ENCODE peak calls at places on chromosome 19, in nine cellular contexts. M, C, G, U, K, X, R, T and J are unnamed samples.
A peak's percentile ranks its signal among the peaks of the same experiment; 100 is the strongest.

GRCh38 chr19:15551183-15552004 is 43.1 kb downstream of the CYP4F22 start:
- DNase-seq in G (peak; percentile 57), K (no peak), X (peak; percentile 37), M (peak; percentile 7), C (peak; percentile 56), U (no peak), T (no peak), R (peak; percentile 77), J (peak; percentile 63)

GRCh38 chr19:2495130-2495641 is 19.3 kb downstream of the GADD45B start:
- DNase-seq in G (no peak), X (peak; percentile 42), C (no peak), K (no peak), R (no peak), M (no peak), U (no peak), T (no peak), J (no peak)

GRCh38 chr19:40279120-40279551 is 6.0 kb downstream of the AKT2 start:
- DNase-seq in X (peak; percentile 62), M (no peak), T (no peak), K (no peak), R (no peak), U (no peak), G (no peak), C (no peak), J (no peak)

GRCh38 chr19:41699968-41700323 is 8.5 kb upstream of the CEACAM5 start:
- DNase-seq in T (no peak), X (no peak), K (no peak), C (no peak), M (no peak), G (no peak), R (no peak), U (no peak), J (no peak)

GRCh38 chr19:35011091-35011689 is 11.1 kb downstream of the GRAMD1A start:
- DNase-seq in T (no peak), X (no peak), C (no peak), K (peak; percentile 35), G (no peak), M (no peak), U (no peak), R (no peak), J (peak; percentile 50)

GRCh38 chr19:35618857-35619256 is 6.3 kb downstream of the HAUS5 start:
- DNase-seq in U (no peak), G (no peak), T (no peak), C (no peak), R (no peak), M (no peak), K (no peak), X (no peak), J (no peak)

GRCh38 chr19:3655402-3656072 is 28.9 kb upstream of the CACTIN start:
- DNase-seq in M (no peak), G (no peak), T (peak; percentile 86), R (no peak), K (no peak), X (peak; percentile 94), U (no peak), C (no peak), J (no peak)

GRCh38 chr19:13797870-13798269 is 2.6 kb downstream of the ZSWIM4 start:
- DNase-seq in R (no peak), X (peak; percentile 83), K (no peak), G (no peak), M (no peak), U (no peak), C (no peak), T (no peak), J (no peak)

GRCh38 chr19:47790398-47790814 is 11.9 kb downstream of the SELENOW start:
- DNase-seq in T (peak; percentile 72), U (peak; percentile 92), X (peak; percentile 61), R (peak; percentile 89), M (peak; percentile 59), C (peak; percentile 84), G (peak; percentile 72), K (peak; percentile 49), J (peak; percentile 76)

GRCh38 chr19:40315812-40316475 is 30.8 kb upstream of the AKT2 start:
- DNase-seq in U (no peak), K (no peak), C (no peak), M (no peak), T (no peak), G (no peak), X (no peak), R (no peak), J (no peak)

GRCh38 chr19:6577410-6578125 is 13.4 kb downstream of the CD70 start:
- DNase-seq in C (no peak), U (no peak), K (peak; percentile 51), T (no peak), M (no peak), X (peak; percentile 30), R (no peak), G (no peak), J (no peak)

GRCh38 chr19:13068064-13068807 is 34.4 kb downstream of the LYL1 start:
- DNase-seq in K (no peak), M (no peak), C (no peak), U (no peak), R (no peak), G (no peak), X (no peak), T (no peak), J (no peak)

GRCh38 chr19:45164577-45165335 is 4.0 kb upstream of the NKPD1 start:
- DNase-seq in X (peak; percentile 55), T (no peak), C (peak; percentile 46), M (no peak), K (peak; percentile 86), U (no peak), G (peak; percentile 21), R (peak; percentile 48), J (peak; percentile 46)

GRCh38 chr19:4115818-4116385 is 8.0 kb downstream of the MAP2K2 start:
- DNase-seq in M (no peak), G (no peak), R (no peak), X (no peak), T (no peak), K (no peak), U (no peak), C (no peak), J (no peak)

GRCh38 chr19:17841810-17842662 is 5.7 kb downstream of the JAK3 start:
- DNase-seq in C (no peak), G (peak; percentile 41), K (no peak), M (peak; percentile 85), T (peak; percentile 68), X (peak; percentile 84), U (peak; percentile 91), R (peak; percentile 62), J (no peak)

GRCh38 chr19:52789440-52789839 is 2.8 kb upstream of the ZNF600 start:
- DNase-seq in R (no peak), K (no peak), T (no peak), U (no peak), X (no peak), C (no peak), M (no peak), G (no peak), J (no peak)

GRCh38 chr19:44822177-44822576 is 13.3 kb downstream of the BCAM start:
- DNase-seq in R (no peak), T (no peak), M (no peak), C (no peak), K (no peak), X (no peak), U (no peak), G (no peak), J (no peak)

GRCh38 chr19:2540646-2541454 is 64.9 kb downstream of the GADD45B start:
- DNase-seq in C (no peak), U (peak; percentile 93), R (no peak), X (peak; percentile 91), G (no peak), K (no peak), M (no peak), T (no peak), J (no peak)

GRCh38 chr19:10471909-10472308 is 31.2 kb downstream of the KEAP1 start:
- DNase-seq in C (no peak), K (no peak), X (peak; percentile 54), U (no peak), R (no peak), T (no peak), G (no peak), M (peak; percentile 65), J (no peak)

GRCh38 chr19:49216076-49216475 is 58.5 kb downstream of the TRPM4 start:
- DNase-seq in X (peak; percentile 41), R (no peak), T (no peak), M (no peak), K (no peak), U (no peak), G (no peak), C (no peak), J (no peak)

GRCh38 chr19:19782783-19783182 is 38.8 kb downstream of the ZNF506 start:
- DNase-seq in M (no peak), K (no peak), C (no peak), T (no peak), R (no peak), X (no peak), G (peak; percentile 15), U (no peak), J (no peak)

GRCh38 chr19:9768175-9769112 is at the start of gene ZNF846:
- DNase-seq in T (peak; percentile 91), C (peak; percentile 88), K (peak; percentile 93), R (peak; percentile 93), M (peak; percentile 94), U (peak; percentile 93), G (peak; percentile 82), X (peak; percentile 95), J (peak; percentile 91)

GRCh38 chr19:8085606-8086464 is 33.3 kb downstream of the CCL25 start:
- DNase-seq in U (no peak), K (no peak), X (no peak), R (no peak), G (no peak), M (no peak), T (no peak), C (no peak), J (no peak)

GRCh38 chr19:18280247-18281081 is 958 bp downstream of the JUND start:
- DNase-seq in R (peak; percentile 84), G (peak; percentile 69), T (peak; percentile 81), K (peak; percentile 85), M (peak; percentile 85), X (peak; percentile 66), C (peak; percentile 66), U (no peak), J (peak; percentile 85)

GRCh38 chr19:18340990-18341868 is 831 bp downstream of the PGPEP1 start:
- DNase-seq in M (peak; percentile 21), K (no peak), X (peak; percentile 35), R (peak; percentile 68), C (peak; percentile 43), G (peak; percentile 55), U (no peak), T (no peak), J (peak; percentile 41)

GRCh38 chr19:42069619-42070293 is at the start of gene GRIK5:
- DNase-seq in T (no peak), U (no peak), K (no peak), C (no peak), M (no peak), X (no peak), G (no peak), R (no peak), J (no peak)

GRCh38 chr19:45071545-45071938 is 4.7 kb downstream of the ZNF296 start:
- DNase-seq in X (no peak), R (no peak), M (no peak), T (no peak), U (no peak), G (no peak), C (no peak), K (no peak), J (no peak)

GRCh38 chr19:19342086-19343015 is 21.7 kb downstream of the MAU2 start:
- DNase-seq in X (peak; percentile 63), C (no peak), T (peak; percentile 65), R (no peak), K (no peak), M (peak; percentile 2), G (no peak), U (no peak), J (no peak)

GRCh38 chr19:10182847-10183246 is 11.9 kb downstream of the DNMT1 start:
- DNase-seq in T (no peak), X (no peak), U (no peak), K (no peak), M (no peak), C (no peak), R (no peak), G (no peak), J (no peak)

GRCh38 chr19:10725415-10725814 is 7.5 kb downstream of the DNM2 start:
- DNase-seq in R (no peak), G (no peak), T (no peak), U (no peak), K (no peak), C (no peak), M (no peak), X (no peak), J (no peak)

GRCh38 chr19:38664503-38665211 is 17.2 kb downstream of the ACTN4 start:
- DNase-seq in T (no peak), G (no peak), X (no peak), K (peak; percentile 72), M (no peak), R (no peak), U (no peak), C (no peak), J (no peak)